ENCODE peak calls at places on chromosomes 7 and 10, in seven cellular contexts. F is occipital lobe; W is CD4-positive, alpha-beta T cell; Y is fibroblast of lung; V is IMR-90; Z is NCI-H1092; R is activated CD8-positive, alpha-beta memory T cell treated with anti-CD3 and anti-CD28 coated beads, Interleukin-2, amount 10 ng/mL, durations not matched to agents 7 days and 5 days. N is an unnamed sample.

GRCh38 chr7:128718967-128719642 is 20.1 kb upstream of the CALU start:
- DNase-seq in F (no peak), W (no peak), Y (no peak), V (no peak), Z (no peak), R (no peak), N (no peak)

GRCh38 chr7:135414850-135415439 is 95.0 kb downstream of the CNOT4 start:
- DNase-seq in F (no peak), W (no peak), Y (peak; percentile 52), V (peak; percentile 64), Z (no peak), R (peak; percentile 59), N (peak; percentile 30)

GRCh38 chr10:1570652-1571051 is 166.7 kb downstream of the ADARB2 start:
- DNase-seq in F (no peak), W (no peak), Y (no peak), V (no peak), Z (no peak), R (no peak), N (no peak)

GRCh38 chr7:143305423-143306070 is 10.4 kb upstream of the CLCN1 start:
- DNase-seq in F (peak; percentile 51), W (peak; percentile 64), Y (peak; percentile 31), V (peak; percentile 37), Z (no peak), R (peak; percentile 77), N (peak; percentile 68)

GRCh38 chr7:139743967-139744767 is 33.6 kb downstream of the HIPK2 start:
- DNase-seq in F (no peak), W (no peak), Y (peak; percentile 57), V (peak; percentile 40), Z (no peak), R (no peak), N (no peak)

GRCh38 chr7:90655566-90655965 is 59.4 kb downstream of the CDK14 start:
- DNase-seq in F (no peak), W (no peak), Y (peak; percentile 97), V (peak; percentile 94), Z (no peak), R (no peak), N (no peak)

GRCh38 chr7:140417456-140418155 is 13.7 kb downstream of the RAB19 start:
- DNase-seq in F (no peak), W (no peak), Y (no peak), V (no peak), Z (no peak), R (peak; percentile 55), N (no peak)

GRCh38 chr10:118520116-118520742 is 75.2 kb downstream of the PRLHR start:
- DNase-seq in F (no peak), W (no peak), Y (no peak), V (no peak), Z (no peak), R (no peak), N (no peak)

GRCh38 chr10:102421645-102422585 is 1.3 kb downstream of the FBXL15 start:
- DNase-seq in F (no peak), W (no peak), Y (no peak), V (no peak), Z (no peak), R (peak; percentile 59), N (no peak)

GRCh38 chr10:111598433-111599059 is 521.7 kb downstream of the ADRA2A start:
- DNase-seq in F (no peak), W (no peak), Y (peak; percentile 41), V (peak; percentile 31), Z (no peak), R (peak; percentile 48), N (peak; percentile 46)

GRCh38 chr10:20494474-20494873 is 402.6 kb downstream of the NEBL start:
- DNase-seq in F (no peak), W (no peak), Y (peak; percentile 20), V (no peak), Z (no peak), R (no peak), N (no peak)

GRCh38 chr10:71920540-71921318 is 43.5 kb upstream of the CHST3 start:
- DNase-seq in F (no peak), W (no peak), Y (peak; percentile 31), V (no peak), Z (no peak), R (no peak), N (no peak)

GRCh38 chr10:11058965-11059364 is 41.3 kb downstream of the CELF2 start:
- DNase-seq in F (no peak), W (no peak), Y (peak; percentile 42), V (peak; percentile 75), Z (no peak), R (no peak), N (no peak)

GRCh38 chr10:87691515-87692070 is 31.9 kb downstream of the PAPSS2 start:
- DNase-seq in F (no peak), W (no peak), Y (no peak), V (no peak), Z (no peak), R (no peak), N (no peak)

GRCh38 chr10:132538031-132538789 is 623 bp downstream of the INPP5A start:
- DNase-seq in F (no peak), W (no peak), Y (no peak), V (no peak), Z (no peak), R (no peak), N (no peak)

GRCh38 chr7:13822678-13823077 is 166.8 kb downstream of the ETV1 start:
- DNase-seq in F (no peak), W (no peak), Y (peak; percentile 65), V (peak; percentile 53), Z (no peak), R (no peak), N (no peak)

GRCh38 chr7:155447603-155448002 is 10.3 kb upstream of the EN2 start:
- DNase-seq in F (no peak), W (no peak), Y (no peak), V (no peak), Z (no peak), R (no peak), N (no peak)

GRCh38 chr10:70055550-70055949 is 2.9 kb downstream of the MACROH2A2 start:
- DNase-seq in F (no peak), W (no peak), Y (peak; percentile 44), V (peak; percentile 54), Z (no peak), R (no peak), N (no peak)

GRCh38 chr7:100503350-100503735 is 19.6 kb downstream of the NYAP1 start:
- DNase-seq in F (no peak), W (no peak), Y (peak; percentile 68), V (peak; percentile 46), Z (no peak), R (no peak), N (no peak)

GRCh38 chr7:85070967-85071628 is 115.8 kb downstream of the SEMA3D start:
- DNase-seq in F (no peak), W (no peak), Y (peak; percentile 76), V (peak; percentile 74), Z (no peak), R (no peak), N (no peak)

GRCh38 chr10:131979821-131980270 is 1.9 kb downstream of the BNIP3 start:
- DNase-seq in F (no peak), W (no peak), Y (peak; percentile 26), V (peak; percentile 40), Z (no peak), R (no peak), N (peak; percentile 53)

GRCh38 chr7:96080021-96080420 is 241.9 kb downstream of the SLC25A13 start:
- DNase-seq in F (no peak), W (no peak), Y (no peak), V (peak; percentile 37), Z (no peak), R (no peak), N (no peak)

GRCh38 chr7:92095424-92095823 is 38.9 kb downstream of the CYP51A1 start:
- DNase-seq in F (no peak), W (no peak), Y (no peak), V (no peak), Z (no peak), R (no peak), N (no peak)

GRCh38 chr10:12509794-12510100 is 160.4 kb downstream of the CAMK1D start:
- DNase-seq in F (no peak), W (no peak), Y (no peak), V (no peak), Z (no peak), R (no peak), N (no peak)

N was measured in HuH-7.